ENCODE peak calls at places on chromosomes 5 and 9, in six cellular contexts. S, T, L, V, J and D are unnamed samples.

GRCh38 chr5:175873090-175873454 is 1.7 kb downstream of the CPLX2 start:
- DNase-seq in S (no peak), T (no peak), L (no peak), V (no peak), J (no peak), D (no peak)

GRCh38 chr9:124897570-124898460 is 35.9 kb downstream of the ARPC5L start:
- DNase-seq in S (no peak), T (no peak), L (no peak), V (no peak), J (no peak), D (no peak)

GRCh38 chr5:107567901-107568671 is 102.7 kb downstream of the EFNA5 start:
- DNase-seq in S (no peak), T (no peak), L (no peak), V (no peak), J (no peak), D (peak; percentile 91)

GRCh38 chr5:2185646-2186471 is 303.1 kb upstream of the IRX4 start:
- DNase-seq in S (peak; percentile 64), T (no peak), L (no peak), V (no peak), J (no peak), D (no peak)

GRCh38 chr9:38036359-38037084 is 32.5 kb downstream of the SHB start:
- DNase-seq in S (no peak), T (no peak), L (peak; percentile 54), V (peak; percentile 97), J (peak; percentile 84), D (peak; percentile 92)

GRCh38 chr5:71905804-71906711 is 187.0 kb downstream of the CARTPT start:
- DNase-seq in S (no peak), T (no peak), L (no peak), V (no peak), J (no peak), D (no peak)

GRCh38 chr5:57724836-57725235 is 242.2 kb upstream of the ACTBL2 start:
- DNase-seq in S (no peak), T (no peak), L (peak; percentile 51), V (peak; percentile 72), J (peak; percentile 58), D (peak; percentile 68)

GRCh38 chr5:7374186-7374585 is 21.8 kb upstream of the ADCY2 start:
- DNase-seq in S (no peak), T (no peak), L (no peak), V (no peak), J (no peak), D (no peak)

GRCh38 chr5:137621861-137622823 is 113.7 kb downstream of the KLHL3 start:
- DNase-seq in S (no peak), T (peak; percentile 91), L (peak; percentile 77), V (peak; percentile 96), J (peak; percentile 80), D (peak; percentile 96)

GRCh38 chr5:55850839-55851674 is at the start of gene IL31RA:
- DNase-seq in S (no peak), T (no peak), L (peak; percentile 79), V (peak; percentile 91), J (peak; percentile 91), D (peak; percentile 89)

GRCh38 chr5:2373631-2374030 is 377.8 kb downstream of the IRX2 start:
- DNase-seq in S (no peak), T (no peak), L (no peak), V (no peak), J (no peak), D (no peak)

GRCh38 chr5:175773534-175774070 is 97.8 kb upstream of the CPLX2 start:
- DNase-seq in S (no peak), T (no peak), L (no peak), V (no peak), J (no peak), D (no peak)

GRCh38 chr9:91558879-91559278 is 135.2 kb upstream of the NFIL3 start:
- DNase-seq in S (no peak), T (no peak), L (peak; percentile 47), V (peak; percentile 61), J (peak; percentile 55), D (no peak)

GRCh38 chr5:53063176-53063575 is 46.4 kb downstream of the MOCS2 start:
- DNase-seq in S (no peak), T (no peak), L (peak; percentile 14), V (peak; percentile 68), J (peak; percentile 66), D (no peak)

GRCh38 chr9:111067472-111067871 is 29.2 kb upstream of the LPAR1 start:
- DNase-seq in S (no peak), T (no peak), L (peak; percentile 65), V (peak; percentile 52), J (no peak), D (no peak)

GRCh38 chr5:72569423-72569939 is 62.3 kb upstream of the ZNF366 start:
- DNase-seq in S (no peak), T (no peak), L (no peak), V (no peak), J (no peak), D (no peak)

GRCh38 chr9:78788101-78788500 is 491.2 kb downstream of the PSAT1 start:
- DNase-seq in S (no peak), T (no peak), L (peak; percentile 44), V (peak; percentile 61), J (peak; percentile 62), D (no peak)

GRCh38 chr9:91120200-91120599 is 241.5 kb downstream of the AUH start:
- DNase-seq in S (no peak), T (no peak), L (no peak), V (no peak), J (no peak), D (no peak)

GRCh38 chr5:131147258-131147657 is 17.8 kb downstream of the HINT1 start:
- DNase-seq in S (no peak), T (no peak), L (peak; percentile 3), V (no peak), J (no peak), D (no peak)

GRCh38 chr5:73783823-73784222 is 157.8 kb downstream of the ARHGEF28 start:
- DNase-seq in S (no peak), T (no peak), L (peak; percentile 45), V (peak; percentile 65), J (peak; percentile 60), D (peak; percentile 37)

GRCh38 chr5:148820778-148821395 is 5.5 kb upstream of the ADRB2 start:
- DNase-seq in S (no peak), T (no peak), L (peak; percentile 64), V (peak; percentile 58), J (peak; percentile 67), D (peak; percentile 58)

GRCh38 chr5:13276143-13276542 is 668.3 kb downstream of the DNAH5 start:
- DNase-seq in S (no peak), T (no peak), L (no peak), V (no peak), J (no peak), D (peak; percentile 85)

GRCh38 chr9:121731090-121731489 is 79.7 kb downstream of the DAB2IP start:
- DNase-seq in S (no peak), T (no peak), L (no peak), V (no peak), J (no peak), D (no peak)

GRCh38 chr9:137390553-137391410 is 32.2 kb downstream of the EXD3 start:
- DNase-seq in S (no peak), T (peak; percentile 70), L (no peak), V (no peak), J (no peak), D (no peak)

GRCh38 chr5:17056056-17056690 is 120.1 kb upstream of the MYO10 start:
- DNase-seq in S (no peak), T (no peak), L (peak; percentile 28), V (peak; percentile 49), J (peak; percentile 30), D (peak; percentile 53)

GRCh38 chr5:167855818-167856217 is 435.6 kb upstream of the WWC1 start:
- DNase-seq in S (no peak), T (no peak), L (no peak), V (no peak), J (no peak), D (no peak)

GRCh38 chr9:106892632-106893031 is 29.7 kb downstream of the ZNF462 start:
- DNase-seq in S (no peak), T (peak; percentile 77), L (peak; percentile 95), V (peak; percentile 96), J (peak; percentile 99), D (peak; percentile 98)

GRCh38 chr9:11312976-11313375 is 700.2 kb upstream of the PTPRD start:
- DNase-seq in S (no peak), T (no peak), L (no peak), V (no peak), J (no peak), D (peak; percentile 2)

GRCh38 chr9:78121488-78121887 is 89.9 kb upstream of the GNAQ start:
- DNase-seq in S (peak; percentile 82), T (peak; percentile 60), L (peak; percentile 78), V (peak; percentile 63), J (peak; percentile 79), D (peak; percentile 76)

GRCh38 chr9:14353222-14354056 is 39.5 kb upstream of the NFIB start:
- DNase-seq in S (peak; percentile 92), T (peak; percentile 96), L (peak; percentile 95), V (peak; percentile 79), J (peak; percentile 90), D (peak; percentile 84)

GRCh38 chr9:105114318-105114717 is 130.1 kb upstream of the SLC44A1 start:
- DNase-seq in S (no peak), T (no peak), L (no peak), V (no peak), J (no peak), D (no peak)

GRCh38 chr5:164504141-164504772 is 998.8 kb downstream of the MAT2B start:
- DNase-seq in S (no peak), T (no peak), L (peak; percentile 83), V (peak; percentile 62), J (peak; percentile 83), D (peak; percentile 61)
- H3K4me3 ChIP-seq in S (no peak overlapping the region), T (no peak overlapping the region), L (peak overlapping the region; percentile 55), V (peak overlapping the region; percentile 38), J (no peak overlapping the region), D (no peak overlapping the region)

GRCh38 chr5:90055831-90056328 is 353.7 kb downstream of the CETN3 start:
- DNase-seq in S (no peak), T (no peak), L (peak; percentile 65), V (peak; percentile 6), J (peak; percentile 88), D (peak; percentile 68)
- H3K4me3 ChIP-seq in S (no peak overlapping the region), T (no peak overlapping the region), L (no peak overlapping the region), V (no peak overlapping the region), J (peak overlapping the region; percentile 4), D (no peak overlapping the region)

GRCh38 chr5:158450761-158451160 is 591.8 kb upstream of the CLINT1 start:
- DNase-seq in S (no peak), T (no peak), L (no peak), V (no peak), J (no peak), D (no peak)
- H3K4me3 ChIP-seq in S (no peak overlapping the region), T (no peak overlapping the region), L (peak overlapping the region; percentile 26), V (no peak overlapping the region), J (no peak overlapping the region), D (no peak overlapping the region)

DNA sequence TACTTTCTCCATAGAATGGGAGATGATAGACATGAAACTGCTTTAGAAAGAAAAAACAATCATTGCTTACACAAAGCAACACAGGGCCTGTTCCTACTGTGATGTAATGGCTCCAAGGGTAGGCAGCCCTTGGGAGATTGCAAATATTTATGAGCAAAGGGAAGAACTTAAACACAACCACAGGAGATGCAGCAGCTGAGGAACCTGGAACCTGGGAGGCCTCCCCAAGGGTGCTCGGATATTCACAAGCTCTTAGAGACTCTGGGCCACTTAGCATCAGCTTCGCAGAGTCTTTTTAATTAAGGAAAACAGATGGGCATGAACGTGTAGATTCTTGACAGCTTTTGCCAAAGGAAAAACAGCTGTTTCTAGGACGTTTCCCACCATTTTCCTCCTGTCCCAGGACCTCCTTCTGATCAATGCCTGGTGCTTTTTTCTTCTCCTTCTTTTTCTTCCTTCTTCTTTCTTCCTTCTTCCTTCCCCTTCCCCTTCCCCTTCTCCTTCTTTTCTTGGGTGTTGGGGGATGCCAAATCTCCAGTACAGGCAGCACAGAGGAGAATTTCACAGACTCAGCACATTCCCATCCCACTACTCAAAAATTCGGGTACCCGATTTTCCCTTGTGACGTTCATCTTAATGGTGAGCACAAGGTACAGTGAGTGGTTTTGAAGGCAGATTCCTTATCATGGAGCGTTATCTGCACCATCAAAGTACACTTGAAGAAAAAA is 28.1 kb upstream of the TCF7 start:
- DNase-seq in S (no peak), T (no peak), L (no peak), V (no peak), J (no peak), D (no peak)
- H3K4me3 ChIP-seq in S (no peak overlapping the region), T (no peak overlapping the region), L (no peak overlapping the region), V (no peak overlapping the region), J (no peak overlapping the region), D (no peak overlapping the region)